ENCODE peak calls at places on chromosomes 3 and 15, in ten cellular contexts. Y, K, V, I, T, G, R, Z, A and C are unnamed samples.

GRCh38 chr15:59522988-59523461 is 85.0 kb downstream of the FAM81A start:
- DNase-seq in K (peak), V (no peak), R (no peak), T (peak), A (no peak), G (no peak), I (no peak), Z (no peak), Y (no peak), C (no peak)

GRCh38 chr3:4211610-4212009 is 91.6 kb upstream of the SETMAR start:
- DNase-seq in Z (no peak), R (no peak), Y (no peak), I (no peak), V (no peak), K (no peak), G (no peak), A (no peak), T (no peak), C (no peak)

GRCh38 chr3:127997961-127998360 is 54.3 kb upstream of the SEC61A1 start:
- DNase-seq in K (no peak), I (no peak), T (no peak), Y (no peak), Z (no peak), R (no peak), V (no peak), G (no peak), A (no peak), C (no peak)

GRCh38 chr15:81410318-81410753 is 36.3 kb upstream of the TMC3 start:
- DNase-seq in T (peak), A (peak), Y (peak), I (no peak), V (peak), Z (peak), K (peak), R (peak), G (peak), C (peak)

GRCh38 chr3:41318520-41318919 is 119.2 kb downstream of the CTNNB1 start:
- DNase-seq in V (no peak), K (no peak), G (no peak), A (no peak), R (peak), I (no peak), Y (no peak), T (no peak), Z (peak), C (no peak)

GRCh38 chr15:93913871-93914270 is 317.5 kb upstream of the MCTP2 start:
- DNase-seq in G (no peak), Y (no peak), I (no peak), K (no peak), R (no peak), Z (no peak), V (no peak), A (no peak), T (no peak), C (no peak)

GRCh38 chr3:16936233-16936632 is 51.5 kb downstream of the PLCL2 start:
- DNase-seq in R (no peak), T (no peak), G (no peak), A (no peak), V (no peak), K (no peak), Y (no peak), Z (no peak), I (no peak), C (no peak)

GRCh38 chr15:88234711-88235110 is 21.8 kb downstream of the NTRK3 start:
- DNase-seq in T (no peak), R (no peak), Z (no peak), A (no peak), K (no peak), I (no peak), Y (no peak), V (no peak), G (no peak), C (no peak)

GRCh38 chr15:65752151-65752700 is 39.9 kb downstream of the DENND4A start:
- DNase-seq in R (no peak), V (no peak), T (no peak), K (no peak), Y (no peak), Z (no peak), A (peak), G (no peak), I (no peak), C (no peak)